ENCODE peak calls at places on chromosomes 4 and X, in ten cellular contexts. F, L, P, W, Q, V, M, K, X and G are unnamed samples.

GRCh38 chr4:53100801-53101581 is 238.9 kb downstream of the RASL11B start:
- DNase-seq in F (no peak), L (no peak), P (no peak), W (no peak), Q (no peak), V (peak), M (no peak), K (no peak), X (no peak), G (peak)

GRCh38 chrX:120499301-120500097 is 30.4 kb upstream of the LAMP2 start:
- DNase-seq in F (no peak), L (no peak), P (no peak), W (no peak), Q (no peak), V (peak), M (no peak), K (no peak), X (no peak), G (peak)

GRCh38 chr4:153153339-153153851 is 50.8 kb upstream of the TRIM2 start:
- DNase-seq in F (peak), L (peak), P (peak), W (peak), Q (peak), V (peak), M (peak), K (peak), X (peak), G (peak)

GRCh38 chr4:109801895-109802319 is at the start of gene CFI:
- DNase-seq in F (no peak), L (no peak), P (no peak), W (no peak), Q (no peak), V (peak), M (no peak), K (no peak), X (no peak), G (peak)

GRCh38 chr4:6719611-6720179 is 3.7 kb downstream of the BLOC1S4 start:
- DNase-seq in F (no peak), L (no peak), P (no peak), W (no peak), Q (no peak), V (no peak), M (no peak), K (no peak), X (no peak), G (no peak)

GRCh38 chr4:22842360-22842759 is 149.6 kb downstream of the GBA3 start:
- DNase-seq in F (no peak), L (no peak), P (no peak), W (no peak), Q (no peak), V (no peak), M (no peak), K (no peak), X (no peak), G (no peak)

GRCh38 chr4:6878451-6879059 is 31.1 kb upstream of the TBC1D14 start:
- DNase-seq in F (no peak), L (no peak), P (no peak), W (no peak), Q (no peak), V (no peak), M (no peak), K (no peak), X (no peak), G (no peak)

GRCh38 chr4:25092139-25092538 is 61.4 kb upstream of the LGI2 start:
- DNase-seq in F (no peak), L (no peak), P (no peak), W (no peak), Q (no peak), V (no peak), M (no peak), K (no peak), X (no peak), G (no peak)

GRCh38 chrX:66009231-66009845 is 30.5 kb downstream of the VSIG4 start:
- DNase-seq in F (no peak), L (no peak), P (no peak), W (no peak), Q (no peak), V (no peak), M (no peak), K (no peak), X (no peak), G (no peak)

GRCh38 chr4:72631296-72631695 is 62.3 kb upstream of the ADAMTS3 start:
- DNase-seq in F (no peak), L (no peak), P (no peak), W (no peak), Q (no peak), V (peak), M (no peak), K (no peak), X (no peak), G (peak)

GRCh38 chrX:38312436-38312835 is 14.9 kb downstream of the RPGR start:
- DNase-seq in F (no peak), L (no peak), P (no peak), W (no peak), Q (no peak), V (peak), M (no peak), K (no peak), X (no peak), G (peak)

GRCh38 chr4:8439914-8440490 is 521 bp downstream of the ACOX3 start:
- DNase-seq in F (no peak), L (peak), P (no peak), W (no peak), Q (peak), V (peak), M (no peak), K (no peak), X (no peak), G (peak)

GRCh38 chr4:7282094-7282370 is 89.7 kb downstream of the SORCS2 start:
- DNase-seq in F (no peak), L (no peak), P (no peak), W (no peak), Q (no peak), V (no peak), M (no peak), K (no peak), X (no peak), G (no peak)

GRCh38 chr4:112532267-112532666 is 16.3 kb upstream of the NEUROG2 start:
- DNase-seq in F (no peak), L (no peak), P (no peak), W (no peak), Q (no peak), V (peak), M (no peak), K (no peak), X (no peak), G (no peak)

GRCh38 chr4:98796986-98797385 is 131.9 kb downstream of the EIF4E start:
- DNase-seq in F (no peak), L (no peak), P (no peak), W (no peak), Q (no peak), V (no peak), M (no peak), K (no peak), X (no peak), G (no peak)

GRCh38 chrX:114611018-114611619 is 27.2 kb downstream of the HTR2C start:
- DNase-seq in F (peak), L (peak), P (peak), W (no peak), Q (peak), V (peak), M (no peak), K (peak), X (no peak), G (peak)

GRCh38 chrX:106481341-106481740 is 130.4 kb upstream of the RADX start:
- DNase-seq in F (peak), L (peak), P (peak), W (no peak), Q (peak), V (peak), M (no peak), K (peak), X (no peak), G (peak)

GRCh38 chr4:101200561-101200960 is 146.8 kb downstream of the PPP3CA start:
- DNase-seq in F (peak), L (no peak), P (no peak), W (no peak), Q (no peak), V (peak), M (no peak), K (no peak), X (no peak), G (peak)

GRCh38 chr4:56477192-56477706 is 9.8 kb downstream of the SRP72 start:
- DNase-seq in F (no peak), L (no peak), P (peak), W (no peak), Q (no peak), V (no peak), M (no peak), K (no peak), X (no peak), G (no peak)

GRCh38 chr4:145879598-145879997 is 59.0 kb downstream of the ZNF827 start:
- DNase-seq in F (no peak), L (no peak), P (no peak), W (no peak), Q (no peak), V (peak), M (no peak), K (no peak), X (no peak), G (peak)

GRCh38 chr4:105186701-105187158 is 40.1 kb downstream of the TET2 start:
- DNase-seq in F (no peak), L (no peak), P (no peak), W (no peak), Q (no peak), V (peak), M (no peak), K (no peak), X (no peak), G (peak)